ENCODE peak calls at places on chromosome 20, in eight cellular contexts. E, J, N, D, Z, T, G and V are unnamed samples.

GRCh38 chr20:5870462-5871021 is 79.8 kb downstream of the TRMT6 start:
- DNase-seq in E (no peak), J (no peak), N (no peak), D (no peak), Z (no peak), T (no peak), G (no peak), V (no peak)

GRCh38 chr20:41956316-41957050 is 338.3 kb upstream of the CHD6 start:
- DNase-seq in E (no peak), J (no peak), N (no peak), D (peak; percentile 23), Z (no peak), T (no peak), G (no peak), V (peak; percentile 15)

GRCh38 chr20:51494241-51495110 is 48.0 kb downstream of the NFATC2 start:
- DNase-seq in E (peak; percentile 43), J (no peak), N (no peak), D (no peak), Z (no peak), T (no peak), G (no peak), V (no peak)

GRCh38 chr20:38094968-38095689 is 61.6 kb downstream of the RPRD1B start:
- DNase-seq in E (no peak), J (no peak), N (no peak), D (no peak), Z (no peak), T (no peak), G (no peak), V (peak; percentile 39)

GRCh38 chr20:36153754-36154695 is 515 bp upstream of the EPB41L1 start:
- DNase-seq in E (no peak), J (no peak), N (no peak), D (peak; percentile 84), Z (peak; percentile 78), T (peak; percentile 82), G (peak; percentile 86), V (peak; percentile 74)

GRCh38 chr20:35796556-35796955 is 24.7 kb downstream of the PHF20 start:
- DNase-seq in E (peak; percentile 69), J (no peak), N (no peak), D (peak; percentile 50), Z (no peak), T (no peak), G (no peak), V (no peak)

GRCh38 chr20:11182715-11183114 is 508.9 kb upstream of the JAG1 start:
- DNase-seq in E (peak; percentile 88), J (no peak), N (no peak), D (peak; percentile 39), Z (no peak), T (no peak), G (no peak), V (no peak)

GRCh38 chr20:49775229-49775693 is 37.4 kb upstream of the SLC9A8 start:
- DNase-seq in E (peak; percentile 26), J (no peak), N (peak; percentile 97), D (peak; percentile 90), Z (peak; percentile 97), T (peak; percentile 40), G (peak; percentile 86), V (peak; percentile 99)

GRCh38 chr20:35560105-35560511 is 18.2 kb downstream of the ERGIC3 start:
- DNase-seq in E (no peak), J (no peak), N (no peak), D (no peak), Z (no peak), T (no peak), G (peak; percentile 32), V (no peak)

GRCh38 chr20:49161428-49162152 is 26.5 kb downstream of the STAU1 start:
- DNase-seq in E (no peak), J (no peak), N (no peak), D (no peak), Z (peak; percentile 8), T (no peak), G (no peak), V (peak; percentile 17)

GRCh38 chr20:50121858-50122271 is 8.9 kb upstream of the UBE2V1 start:
- DNase-seq in E (no peak), J (no peak), N (no peak), D (peak; percentile 19), Z (peak; percentile 74), T (no peak), G (no peak), V (peak; percentile 76)

GRCh38 chr20:38202153-38202981 is 37.3 kb upstream of the TGM2 start:
- DNase-seq in E (no peak), J (no peak), N (no peak), D (no peak), Z (no peak), T (no peak), G (no peak), V (no peak)

GRCh38 chr20:59819496-59820203 is 113.8 kb downstream of the SYCP2 start:
- DNase-seq in E (no peak), J (no peak), N (no peak), D (no peak), Z (no peak), T (no peak), G (no peak), V (no peak)

GRCh38 chr20:8117636-8118413 is 14.2 kb upstream of the PLCB1 start:
- DNase-seq in E (no peak), J (no peak), N (no peak), D (peak; percentile 64), Z (no peak), T (no peak), G (no peak), V (no peak)

GRCh38 chr20:23783447-23783846 is 32.7 kb upstream of the CST1 start:
- DNase-seq in E (no peak), J (no peak), N (no peak), D (no peak), Z (no peak), T (no peak), G (no peak), V (no peak)

GRCh38 chr20:58627212-58628072 is 23.6 kb upstream of the STX16 start:
- DNase-seq in E (no peak), J (no peak), N (no peak), D (no peak), Z (no peak), T (no peak), G (no peak), V (no peak)

GRCh38 chr20:58246346-58246745 is 17.9 kb upstream of the ANKRD60 start:
- DNase-seq in E (peak; percentile 8), J (no peak), N (no peak), D (peak; percentile 54), Z (peak; percentile 40), T (no peak), G (no peak), V (peak; percentile 42)

GRCh38 chr20:24995741-24996448 is 3.3 kb upstream of the APMAP start:
- DNase-seq in E (no peak), J (no peak), N (no peak), D (no peak), Z (peak; percentile 43), T (peak; percentile 48), G (peak; percentile 22), V (peak; percentile 36)

GRCh38 chr20:48238326-48238725 is 453.0 kb upstream of the SULF2 start:
- DNase-seq in E (no peak), J (no peak), N (peak; percentile 25), D (peak; percentile 39), Z (peak; percentile 72), T (no peak), G (no peak), V (peak; percentile 98)

GRCh38 chr20:63381781-63382431 is 20.8 kb upstream of the CHRNA4 start:
- DNase-seq in E (no peak), J (no peak), N (no peak), D (no peak), Z (no peak), T (peak; percentile 67), G (no peak), V (no peak)

GRCh38 chr20:4829494-4830211 is 107.9 kb downstream of the PRND start:
- DNase-seq in E (peak; percentile 70), J (no peak), N (no peak), D (no peak), Z (no peak), T (no peak), G (no peak), V (no peak)

GRCh38 chr20:4962257-4962855 is 39.0 kb downstream of the SLC23A2 start:
- DNase-seq in E (peak; percentile 77), J (no peak), N (no peak), D (peak; percentile 42), Z (no peak), T (no peak), G (no peak), V (no peak)

GRCh38 chr20:58552366-58552934 is 37.3 kb upstream of the APCDD1L start:
- DNase-seq in E (no peak), J (no peak), N (no peak), D (no peak), Z (no peak), T (no peak), G (no peak), V (no peak)

GRCh38 chr20:3749689-3750639 is 17.5 kb downstream of the HSPA12B start:
- DNase-seq in E (no peak), J (no peak), N (no peak), D (no peak), Z (peak; percentile 65), T (peak; percentile 82), G (no peak), V (peak; percentile 62)

GRCh38 chr20:5835234-5835845 is 85.1 kb downstream of the SHLD1 start:
- DNase-seq in E (no peak), J (no peak), N (no peak), D (peak; percentile 60), Z (peak; percentile 80), T (peak; percentile 58), G (peak; percentile 55), V (peak; percentile 80)

GRCh38 chr20:21139881-21140566 is 14.1 kb downstream of the KIZ start:
- DNase-seq in E (no peak), J (no peak), N (no peak), D (no peak), Z (no peak), T (no peak), G (no peak), V (no peak)

GRCh38 chr20:60013296-60014142 is 55.3 kb downstream of the CDH26 start:
- DNase-seq in E (no peak), J (no peak), N (no peak), D (no peak), Z (no peak), T (no peak), G (no peak), V (peak; percentile 44)

GRCh38 chr20:49052334-49052733 is 6.2 kb downstream of the CSE1L start:
- DNase-seq in E (no peak), J (no peak), N (no peak), D (no peak), Z (peak; percentile 34), T (no peak), G (no peak), V (peak; percentile 15)

GRCh38 chr20:47230811-47231256 is 125.7 kb downstream of the ZMYND8 start:
- DNase-seq in E (no peak), J (no peak), N (no peak), D (no peak), Z (no peak), T (no peak), G (no peak), V (peak; percentile 13)

GRCh38 chr20:58636983-58637421 is 14.1 kb upstream of the STX16 start:
- DNase-seq in E (no peak), J (no peak), N (no peak), D (no peak), Z (no peak), T (no peak), G (no peak), V (peak; percentile 12)

GRCh38 chr20:9416421-9416820 is 98.0 kb upstream of the LAMP5 start:
- DNase-seq in E (no peak), J (no peak), N (no peak), D (no peak), Z (no peak), T (no peak), G (no peak), V (no peak)

GRCh38 chr20:64115171-64115911 is 8.0 kb upstream of the NPBWR2 start:
- DNase-seq in E (no peak), J (no peak), N (no peak), D (no peak), Z (no peak), T (no peak), G (peak; percentile 32), V (no peak)

GRCh38 chr20:61252601-61253263 is 671 bp downstream of the CDH4 start:
- DNase-seq in E (no peak), J (no peak), N (no peak), D (peak; percentile 35), Z (peak; percentile 20), T (peak; percentile 64), G (no peak), V (peak; percentile 42)

GRCh38 chr20:54078296-54078695 is 7.9 kb upstream of the BCAS1 start:
- DNase-seq in E (peak; percentile 73), J (peak; percentile 6), N (no peak), D (no peak), Z (no peak), T (no peak), G (no peak), V (no peak)